ENCODE peak calls at places on chromosomes 12 and 14, in four cellular contexts. One of them, this sample, is unnamed.

GRCh38 chr14:60106341-60106740 is 14.6 kb downstream of the PCNX4 start:
- DNase-seq in omental fat pad: no peak
- DNase-seq in tibial nerve: no peak
- DNase-seq in heart right ventricle: no peak
- DNase-seq in this sample: no peak

GRCh38 chr14:52862652-52863338 is 71.4 kb upstream of the GNPNAT1 start:
- DNase-seq in omental fat pad: no peak
- DNase-seq in heart right ventricle: no peak
- DNase-seq in tibial nerve: no peak
- DNase-seq in this sample: peak; percentile 65

GRCh38 chr14:55373784-55374725 is 37.6 kb downstream of the ATG14 start:
- DNase-seq in tibial nerve: no peak
- DNase-seq in heart right ventricle: no peak
- DNase-seq in omental fat pad: no peak
- DNase-seq in this sample: peak; percentile 83

GRCh38 chr12:76628745-76629144 is 69.2 kb upstream of the OSBPL8 start:
- DNase-seq in heart right ventricle: no peak
- DNase-seq in tibial nerve: no peak
- DNase-seq in omental fat pad: no peak
- DNase-seq in this sample: no peak

GRCh38 chr12:7265251-7265650 is 38.6 kb upstream of the ACSM4 start:
- DNase-seq in tibial nerve: no peak
- DNase-seq in heart right ventricle: no peak
- DNase-seq in omental fat pad: no peak
- DNase-seq in this sample: no peak

GRCh38 chr12:50506753-50507473 is 2.1 kb downstream of the DIP2B start:
- DNase-seq in heart right ventricle: no peak
- DNase-seq in tibial nerve: no peak
- DNase-seq in omental fat pad: no peak
- DNase-seq in this sample: peak; percentile 16

GRCh38 chr12:32549675-32550079 is 129.4 kb upstream of the DNM1L start:
- DNase-seq in heart right ventricle: no peak
- DNase-seq in omental fat pad: no peak
- DNase-seq in tibial nerve: peak; percentile 16
- DNase-seq in this sample: no peak

GRCh38 chr12:91126516-91126915 is 15.2 kb upstream of the LUM start:
- DNase-seq in tibial nerve: no peak
- DNase-seq in heart right ventricle: no peak
- DNase-seq in omental fat pad: no peak
- DNase-seq in this sample: no peak

GRCh38 chr12:121803861-121804416 is at the start of gene SETD1B:
- DNase-seq in omental fat pad: no peak
- DNase-seq in heart right ventricle: peak; percentile 75
- DNase-seq in tibial nerve: peak; percentile 45
- DNase-seq in this sample: peak; percentile 66

This sample was measured in dermis blood vessel endothelial cell.